ENCODE peak calls at places on chromosome 13, in six cellular contexts. One of them, this sample, is unnamed.

GRCh38 chr13:97875218-97875617 is 78.3 kb upstream of the IPO5 start:
- DNase-seq in H1: peak
- DNase-seq in IMR-90: no peak
- DNase-seq in mesendoderm: peak
- DNase-seq in H9: no peak
- DNase-seq in mesenchymal stem cell: no peak
- DNase-seq in this sample: no peak

GRCh38 chr13:107124129-107124718 is 556.3 kb upstream of the ARGLU1 start:
- DNase-seq in IMR-90: peak
- DNase-seq in mesendoderm: peak
- DNase-seq in H1: no peak
- DNase-seq in mesenchymal stem cell: peak
- DNase-seq in H9: no peak
- DNase-seq in this sample: peak

GRCh38 chr13:31064636-31065035 is 97.1 kb downstream of the HSPH1 start:
- DNase-seq in mesenchymal stem cell: no peak
- DNase-seq in IMR-90: no peak
- DNase-seq in H9: no peak
- DNase-seq in H1: no peak
- DNase-seq in mesendoderm: no peak
- DNase-seq in this sample: no peak

GRCh38 chr13:106471957-106472543 is 63.4 kb downstream of the EFNB2 start:
- DNase-seq in mesenchymal stem cell: peak
- DNase-seq in H1: peak
- DNase-seq in mesendoderm: peak
- DNase-seq in IMR-90: peak
- DNase-seq in H9: peak
- DNase-seq in this sample: peak

GRCh38 chr13:42007844-42008243 is 40.6 kb upstream of the DGKH start:
- DNase-seq in IMR-90: peak
- DNase-seq in H1: no peak
- DNase-seq in H9: no peak
- DNase-seq in mesenchymal stem cell: peak
- DNase-seq in mesendoderm: no peak
- DNase-seq in this sample: no peak

GRCh38 chr13:81987677-81988357 is 1646.9 kb upstream of the SPRY2 start:
- DNase-seq in H9: no peak
- DNase-seq in mesendoderm: peak
- DNase-seq in mesenchymal stem cell: no peak
- DNase-seq in IMR-90: no peak
- DNase-seq in H1: no peak
- DNase-seq in this sample: no peak

GRCh38 chr13:49652691-49653305 is 24.5 kb downstream of the ARL11 start:
- DNase-seq in IMR-90: peak
- DNase-seq in mesendoderm: peak
- DNase-seq in H1: peak
- DNase-seq in mesenchymal stem cell: peak
- DNase-seq in H9: peak
- DNase-seq in this sample: peak

GRCh38 chr13:97221989-97222700 is at the start of gene MBNL2:
- DNase-seq in IMR-90: peak
- DNase-seq in mesenchymal stem cell: peak
- DNase-seq in H9: peak
- DNase-seq in mesendoderm: peak
- DNase-seq in H1: peak
- DNase-seq in this sample: peak

GRCh38 chr13:94143624-94144350 is 335.7 kb downstream of the DCT start:
- DNase-seq in mesenchymal stem cell: no peak
- DNase-seq in IMR-90: no peak
- DNase-seq in mesendoderm: no peak
- DNase-seq in H1: no peak
- DNase-seq in H9: peak
- DNase-seq in this sample: no peak

GRCh38 chr13:36431204-36432105 is 840 bp upstream of the CCNA1 start:
- DNase-seq in mesenchymal stem cell: no peak
- DNase-seq in IMR-90: no peak
- DNase-seq in mesendoderm: peak
- DNase-seq in H9: no peak
- DNase-seq in H1: no peak
- DNase-seq in this sample: peak

GRCh38 chr13:97944396-97945029 is 9.0 kb upstream of the IPO5 start:
- DNase-seq in H1: no peak
- DNase-seq in IMR-90: peak
- DNase-seq in mesendoderm: no peak
- DNase-seq in H9: no peak
- DNase-seq in mesenchymal stem cell: peak
- DNase-seq in this sample: no peak

GRCh38 chr13:46479691-46480090 is 73.3 kb upstream of the LRCH1 start:
- DNase-seq in mesenchymal stem cell: no peak
- DNase-seq in IMR-90: no peak
- DNase-seq in mesendoderm: peak
- DNase-seq in H9: no peak
- DNase-seq in H1: no peak
- DNase-seq in this sample: no peak

GRCh38 chr13:31053098-31053497 is 108.6 kb downstream of the HSPH1 start:
- DNase-seq in mesenchymal stem cell: peak
- DNase-seq in mesendoderm: no peak
- DNase-seq in IMR-90: peak
- DNase-seq in H1: no peak
- DNase-seq in H9: no peak
- DNase-seq in this sample: no peak

GRCh38 chr13:42364613-42365000 is 92.7 kb downstream of the AKAP11 start:
- DNase-seq in H1: no peak
- DNase-seq in mesendoderm: peak
- DNase-seq in H9: no peak
- DNase-seq in IMR-90: no peak
- DNase-seq in mesenchymal stem cell: peak
- DNase-seq in this sample: peak

GRCh38 chr13:19268331-19268730 is 86.7 kb upstream of the TUBA3C start:
- DNase-seq in H9: no peak
- DNase-seq in mesenchymal stem cell: no peak
- DNase-seq in mesendoderm: no peak
- DNase-seq in IMR-90: no peak
- DNase-seq in H1: no peak
- DNase-seq in this sample: no peak

GRCh38 chr13:43094901-43095300 is 71.5 kb downstream of the DNAJC15 start:
- DNase-seq in IMR-90: no peak
- DNase-seq in H9: no peak
- DNase-seq in mesendoderm: no peak
- DNase-seq in mesenchymal stem cell: no peak
- DNase-seq in H1: no peak
- DNase-seq in this sample: no peak

GRCh38 chr13:32233062-32233461 is 82.1 kb downstream of the ZAR1L start:
- DNase-seq in mesendoderm: no peak
- DNase-seq in mesenchymal stem cell: peak
- DNase-seq in IMR-90: no peak
- DNase-seq in H9: no peak
- DNase-seq in H1: no peak
- DNase-seq in this sample: no peak

GRCh38 chr13:25268561-25268960 is 18.7 kb downstream of the MTMR6 start:
- DNase-seq in H1: no peak
- DNase-seq in mesenchymal stem cell: no peak
- DNase-seq in IMR-90: no peak
- DNase-seq in H9: no peak
- DNase-seq in mesendoderm: no peak
- DNase-seq in this sample: no peak

GRCh38 chr13:36420437-36420891 is 11.8 kb upstream of the CCNA1 start:
- DNase-seq in mesenchymal stem cell: peak
- DNase-seq in H9: peak
- DNase-seq in H1: peak
- DNase-seq in IMR-90: peak
- DNase-seq in mesendoderm: peak
- DNase-seq in this sample: peak

GRCh38 chr13:30796833-30797601 is 61.7 kb downstream of the ALOX5AP start:
- DNase-seq in IMR-90: peak
- DNase-seq in H1: no peak
- DNase-seq in H9: no peak
- DNase-seq in mesenchymal stem cell: no peak
- DNase-seq in mesendoderm: peak
- DNase-seq in this sample: no peak

GRCh38 chr13:18212873-18213272 is 968.8 kb downstream of the TUBA3C start:
- DNase-seq in IMR-90: peak
- DNase-seq in H9: no peak
- DNase-seq in H1: no peak
- DNase-seq in mesendoderm: peak
- DNase-seq in mesenchymal stem cell: peak
- DNase-seq in this sample: peak

GRCh38 chr13:29676941-29677452 is 81.5 kb upstream of the SLC7A1 start:
- DNase-seq in mesendoderm: no peak
- DNase-seq in H1: no peak
- DNase-seq in H9: no peak
- DNase-seq in mesenchymal stem cell: no peak
- DNase-seq in IMR-90: peak
- DNase-seq in this sample: no peak

GRCh38 chr13:20473888-20474287 is 51.8 kb downstream of the CRYL1 start:
- DNase-seq in H9: no peak
- DNase-seq in mesenchymal stem cell: no peak
- DNase-seq in mesendoderm: no peak
- DNase-seq in H1: no peak
- DNase-seq in IMR-90: no peak
- DNase-seq in this sample: no peak

GRCh38 chr13:20473139-20473538 is 52.5 kb downstream of the CRYL1 start:
- DNase-seq in mesenchymal stem cell: peak
- DNase-seq in mesendoderm: no peak
- DNase-seq in IMR-90: peak
- DNase-seq in H1: no peak
- DNase-seq in H9: no peak
- DNase-seq in this sample: no peak

GRCh38 chr13:20474515-20474914 is 51.1 kb downstream of the CRYL1 start:
- DNase-seq in H1: no peak
- DNase-seq in mesenchymal stem cell: no peak
- DNase-seq in mesendoderm: no peak
- DNase-seq in H9: no peak
- DNase-seq in IMR-90: no peak
- DNase-seq in this sample: no peak

GRCh38 chr13:20472531-20472930 is 53.1 kb downstream of the CRYL1 start:
- DNase-seq in H9: no peak
- DNase-seq in IMR-90: no peak
- DNase-seq in mesendoderm: no peak
- DNase-seq in mesenchymal stem cell: no peak
- DNase-seq in H1: no peak
- DNase-seq in this sample: no peak

GRCh38 chr13:20470136-20470535 is 55.5 kb downstream of the CRYL1 start:
- DNase-seq in H9: no peak
- DNase-seq in IMR-90: no peak
- DNase-seq in mesenchymal stem cell: no peak
- DNase-seq in H1: no peak
- DNase-seq in mesendoderm: no peak
- DNase-seq in this sample: no peak
- H3K18ac ChIP-seq in H9: no peak
- H3K18ac ChIP-seq in IMR-90: no peak
- H3K18ac ChIP-seq in mesenchymal stem cell: no peak
- H3K18ac ChIP-seq in H1: no peak
- H3K18ac ChIP-seq in mesendoderm: no peak
- H3K18ac ChIP-seq in this sample: peak

GRCh38 chr13:27352698-27353097 is 71.7 kb upstream of the GTF3A start:
- DNase-seq in H1: no peak
- DNase-seq in mesendoderm: no peak
- DNase-seq in mesenchymal stem cell: peak
- DNase-seq in H9: no peak
- DNase-seq in IMR-90: peak
- DNase-seq in this sample: no peak

GRCh38 chr13:27353653-27354052 is 70.8 kb upstream of the GTF3A start:
- DNase-seq in mesenchymal stem cell: peak
- DNase-seq in H9: no peak
- DNase-seq in IMR-90: no peak
- DNase-seq in mesendoderm: no peak
- DNase-seq in H1: no peak
- DNase-seq in this sample: no peak

GRCh38 chr13:27353166-27353583 is 71.2 kb upstream of the GTF3A start:
- DNase-seq in mesenchymal stem cell: peak
- DNase-seq in IMR-90: peak
- DNase-seq in H1: no peak
- DNase-seq in mesendoderm: no peak
- DNase-seq in H9: no peak
- DNase-seq in this sample: no peak

GRCh38 chr13:27355894-27356293 is 68.5 kb upstream of the GTF3A start:
- DNase-seq in IMR-90: no peak
- DNase-seq in mesenchymal stem cell: no peak
- DNase-seq in H1: no peak
- DNase-seq in H9: peak
- DNase-seq in mesendoderm: no peak
- DNase-seq in this sample: no peak

GRCh38 chr13:27354379-27354778 is 70.0 kb upstream of the GTF3A start:
- DNase-seq in H9: no peak
- DNase-seq in IMR-90: peak
- DNase-seq in mesendoderm: no peak
- DNase-seq in mesenchymal stem cell: peak
- DNase-seq in H1: no peak
- DNase-seq in this sample: no peak
- H2BK15ac ChIP-seq in H9: no peak
- H2BK15ac ChIP-seq in IMR-90: peak
- H2BK15ac ChIP-seq in mesendoderm: no peak
- H2BK15ac ChIP-seq in mesenchymal stem cell: no peak
- H2BK15ac ChIP-seq in H1: no peak
- H2BK15ac ChIP-seq in this sample: no peak

GRCh38 chr13:40338217-40338616 is 328.2 kb downstream of the FOXO1 start:
- DNase-seq in H1: peak
- DNase-seq in mesenchymal stem cell: no peak
- DNase-seq in mesendoderm: no peak
- DNase-seq in IMR-90: no peak
- DNase-seq in H9: no peak
- DNase-seq in this sample: no peak
- H3K18ac ChIP-seq in H1: no peak
- H3K18ac ChIP-seq in mesenchymal stem cell: no peak
- H3K18ac ChIP-seq in mesendoderm: no peak
- H3K18ac ChIP-seq in IMR-90: no peak
- H3K18ac ChIP-seq in H9: no peak
- H3K18ac ChIP-seq in this sample: peak

GRCh38 chr13:92589955-92590354 is 636.7 kb upstream of the GPC6 start:
- DNase-seq in mesendoderm: no peak
- DNase-seq in IMR-90: no peak
- DNase-seq in H9: no peak
- DNase-seq in H1: no peak
- DNase-seq in mesenchymal stem cell: no peak
- DNase-seq in this sample: no peak

GRCh38 chr13:92592757-92593156 is 633.9 kb upstream of the GPC6 start:
- DNase-seq in H9: no peak
- DNase-seq in mesenchymal stem cell: no peak
- DNase-seq in mesendoderm: no peak
- DNase-seq in IMR-90: no peak
- DNase-seq in H1: no peak
- DNase-seq in this sample: no peak

GRCh38 chr13:92590503-92590908 is 636.1 kb upstream of the GPC6 start:
- DNase-seq in H9: no peak
- DNase-seq in mesendoderm: peak
- DNase-seq in mesenchymal stem cell: peak
- DNase-seq in H1: no peak
- DNase-seq in IMR-90: peak
- DNase-seq in this sample: no peak

DNA sequence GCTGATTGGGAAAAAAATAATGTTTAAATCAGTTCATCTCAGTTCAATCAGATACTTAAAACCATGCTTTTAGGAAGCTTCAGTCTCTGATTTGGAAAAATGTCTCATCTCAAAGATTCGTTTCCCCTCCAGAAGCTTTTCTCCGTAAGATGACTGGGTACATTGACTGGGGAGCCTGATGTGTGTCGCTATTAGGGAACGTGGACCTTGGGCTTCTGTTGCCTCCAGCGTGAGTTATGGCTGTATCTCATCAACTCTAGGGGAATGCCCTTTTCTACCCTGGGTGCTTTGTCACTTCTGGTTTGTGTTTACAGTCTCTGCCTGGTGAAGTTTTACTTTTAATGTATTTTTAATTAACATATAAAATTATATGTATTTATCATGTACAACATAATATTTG is 635.5 kb upstream of the GPC6 start:
- DNase-seq in H1: no peak
- DNase-seq in H9: no peak
- DNase-seq in mesenchymal stem cell: no peak
- DNase-seq in mesendoderm: no peak
- DNase-seq in IMR-90: no peak
- DNase-seq in this sample: no peak
- H2BK15ac ChIP-seq in H1: no peak
- H2BK15ac ChIP-seq in H9: no peak
- H2BK15ac ChIP-seq in mesenchymal stem cell: no peak
- H2BK15ac ChIP-seq in mesendoderm: no peak
- H2BK15ac ChIP-seq in IMR-90: no peak
- H2BK15ac ChIP-seq in this sample: no peak

This sample was measured in neuronal stem cell.